ENCODE peak calls at places on chromosome 13, in eight cellular contexts. One of them, this sample, is unnamed.

GRCh38 chr13:41568990-41569387 is 111.6 kb downstream of the RGCC start:
- DNase-seq in NCI-H524: no peak
- DNase-seq in stimulated activated CD4-positive, alpha-beta T cell treated with anti-CD3 and anti-CD28 coated beads, TNF-alpha, amount 100 ng/mL, for 4 hours: no peak
- DNase-seq in endodermal cell: no peak
- DNase-seq in NCI-H146: no peak
- DNase-seq in CD4-positive, CD25-positive, alpha-beta regulatory T cell: no peak
- DNase-seq in cardiac fibroblast: peak; percentile 61
- DNase-seq in AG10803: peak; percentile 79
- DNase-seq in this sample: no peak

GRCh38 chr13:99258210-99258860 is at the start of gene GPR18:
- DNase-seq in NCI-H524: no peak
- DNase-seq in stimulated activated CD4-positive, alpha-beta T cell treated with anti-CD3 and anti-CD28 coated beads, TNF-alpha, amount 100 ng/mL, for 4 hours: no peak
- DNase-seq in endodermal cell: no peak
- DNase-seq in NCI-H146: no peak
- DNase-seq in CD4-positive, CD25-positive, alpha-beta regulatory T cell: peak; percentile 10
- DNase-seq in cardiac fibroblast: no peak
- DNase-seq in AG10803: no peak
- DNase-seq in this sample: no peak

GRCh38 chr13:100089633-100090032 is 740 bp downstream of the PCCA start:
- DNase-seq in NCI-H524: no peak
- DNase-seq in stimulated activated CD4-positive, alpha-beta T cell treated with anti-CD3 and anti-CD28 coated beads, TNF-alpha, amount 100 ng/mL, for 4 hours: no peak
- DNase-seq in endodermal cell: no peak
- DNase-seq in NCI-H146: no peak
- DNase-seq in CD4-positive, CD25-positive, alpha-beta regulatory T cell: no peak
- DNase-seq in cardiac fibroblast: peak; percentile 29
- DNase-seq in AG10803: no peak
- DNase-seq in this sample: no peak

GRCh38 chr13:79392882-79393563 is 13.0 kb downstream of the RBM26 start:
- DNase-seq in NCI-H524: no peak
- DNase-seq in stimulated activated CD4-positive, alpha-beta T cell treated with anti-CD3 and anti-CD28 coated beads, TNF-alpha, amount 100 ng/mL, for 4 hours: no peak
- DNase-seq in endodermal cell: no peak
- DNase-seq in NCI-H146: peak; percentile 31
- DNase-seq in CD4-positive, CD25-positive, alpha-beta regulatory T cell: no peak
- DNase-seq in cardiac fibroblast: peak; percentile 55
- DNase-seq in AG10803: peak; percentile 39
- DNase-seq in this sample: no peak

GRCh38 chr13:114099191-114099590 is 33.2 kb downstream of the RASA3 start:
- DNase-seq in NCI-H524: no peak
- DNase-seq in stimulated activated CD4-positive, alpha-beta T cell treated with anti-CD3 and anti-CD28 coated beads, TNF-alpha, amount 100 ng/mL, for 4 hours: no peak
- DNase-seq in endodermal cell: peak; percentile 92
- DNase-seq in NCI-H146: peak; percentile 46
- DNase-seq in CD4-positive, CD25-positive, alpha-beta regulatory T cell: no peak
- DNase-seq in cardiac fibroblast: peak; percentile 97
- DNase-seq in AG10803: peak; percentile 95
- DNase-seq in this sample: no peak

GRCh38 chr13:110850840-110851239 is 64.0 kb downstream of the ANKRD10 start:
- DNase-seq in NCI-H524: no peak
- DNase-seq in stimulated activated CD4-positive, alpha-beta T cell treated with anti-CD3 and anti-CD28 coated beads, TNF-alpha, amount 100 ng/mL, for 4 hours: no peak
- DNase-seq in endodermal cell: peak; percentile 32
- DNase-seq in NCI-H146: peak; percentile 44
- DNase-seq in CD4-positive, CD25-positive, alpha-beta regulatory T cell: no peak
- DNase-seq in cardiac fibroblast: no peak
- DNase-seq in AG10803: no peak
- DNase-seq in this sample: no peak

GRCh38 chr13:35917942-35918645 is 213.1 kb downstream of the DCLK1 start:
- DNase-seq in NCI-H524: no peak
- DNase-seq in stimulated activated CD4-positive, alpha-beta T cell treated with anti-CD3 and anti-CD28 coated beads, TNF-alpha, amount 100 ng/mL, for 4 hours: no peak
- DNase-seq in endodermal cell: no peak
- DNase-seq in NCI-H146: no peak
- DNase-seq in CD4-positive, CD25-positive, alpha-beta regulatory T cell: no peak
- DNase-seq in cardiac fibroblast: peak; percentile 31
- DNase-seq in AG10803: peak; percentile 42
- DNase-seq in this sample: no peak

GRCh38 chr13:42728507-42729180 is 52.7 kb upstream of the FAM216B start:
- DNase-seq in NCI-H524: no peak
- DNase-seq in stimulated activated CD4-positive, alpha-beta T cell treated with anti-CD3 and anti-CD28 coated beads, TNF-alpha, amount 100 ng/mL, for 4 hours: no peak
- DNase-seq in endodermal cell: no peak
- DNase-seq in NCI-H146: no peak
- DNase-seq in CD4-positive, CD25-positive, alpha-beta regulatory T cell: no peak
- DNase-seq in cardiac fibroblast: no peak
- DNase-seq in AG10803: no peak
- DNase-seq in this sample: no peak

GRCh38 chr13:79989251-79989661 is 351.7 kb downstream of the SPRY2 start:
- DNase-seq in NCI-H524: no peak
- DNase-seq in stimulated activated CD4-positive, alpha-beta T cell treated with anti-CD3 and anti-CD28 coated beads, TNF-alpha, amount 100 ng/mL, for 4 hours: no peak
- DNase-seq in endodermal cell: no peak
- DNase-seq in NCI-H146: no peak
- DNase-seq in CD4-positive, CD25-positive, alpha-beta regulatory T cell: no peak
- DNase-seq in cardiac fibroblast: peak; percentile 43
- DNase-seq in AG10803: peak; percentile 40
- DNase-seq in this sample: no peak